ENCODE peak calls at places on chromosomes 5 and 9, in four cellular contexts. B is body of pancreas, O is tibial nerve, Y is transverse colon. Q is an unnamed sample.

GRCh38 chr5:115600771-115601170 is 1.5 kb downstream of the TICAM2 start:
- DNase-seq in B (no peak), Y (no peak), O (no peak), Q (no peak)

GRCh38 chr9:124660341-124660801 is 110.7 kb downstream of the NR6A1 start:
- DNase-seq in B (peak; percentile 12), Y (peak; percentile 11), O (no peak), Q (no peak)

GRCh38 chr9:36163840-36164175 is 5.4 kb upstream of the CCIN start:
- DNase-seq in Y (no peak), B (no peak), O (no peak), Q (no peak)

GRCh38 chr5:84239509-84239908 is 145.2 kb downstream of the EDIL3 start:
- DNase-seq in O (no peak), B (no peak), Y (no peak), Q (no peak)

GRCh38 chr9:35510745-35511428 is 21.0 kb downstream of the RUSC2 start:
- DNase-seq in B (peak; percentile 48), Y (peak; percentile 59), O (peak; percentile 75), Q (peak; percentile 54)

GRCh38 chr9:8727191-8727590 is 927.6 kb upstream of the DMAC1 start:
- DNase-seq in O (no peak), B (no peak), Y (no peak), Q (no peak)

GRCh38 chr9:129234491-129234890 is 56.4 kb upstream of the IER5L start:
- DNase-seq in O (no peak), Y (no peak), B (no peak), Q (no peak)

GRCh38 chr5:90386099-90386710 is 23.4 kb downstream of the CETN3 start:
- DNase-seq in O (no peak), Y (no peak), B (no peak), Q (no peak)

GRCh38 chr9:132808645-132809044 is 69.4 kb downstream of the AK8 start:
- DNase-seq in O (no peak), B (no peak), Y (no peak), Q (no peak)

GRCh38 chr9:97046228-97046627 is 7.3 kb upstream of the CTSV start:
- DNase-seq in Y (peak; percentile 75), O (no peak), B (peak; percentile 77), Q (no peak)

GRCh38 chr9:95007470-95007869 is 281.0 kb downstream of the AOPEP start:
- DNase-seq in Y (no peak), O (no peak), B (peak; percentile 29), Q (no peak)

GRCh38 chr9:12916037-12916436 is 141.2 kb downstream of the LURAP1L start:
- DNase-seq in Y (no peak), O (no peak), B (peak; percentile 8), Q (no peak)

GRCh38 chr5:9544502-9545300 is 1.2 kb downstream of the SEMA5A start:
- DNase-seq in O (peak; percentile 67), Y (peak; percentile 89), B (peak; percentile 89), Q (peak; percentile 58)

GRCh38 chr5:57696906-57697590 is 214.4 kb upstream of the ACTBL2 start:
- DNase-seq in Y (no peak), O (no peak), B (no peak), Q (no peak)

GRCh38 chr5:63555874-63556273 is 406.4 kb downstream of the HTR1A start:
- DNase-seq in Y (no peak), O (no peak), B (no peak), Q (no peak)

GRCh38 chr5:140868721-140869554 is at the start of gene PCDHA11:
- DNase-seq in O (no peak), Y (no peak), B (peak; percentile 57), Q (no peak)

GRCh38 chr5:37838933-37839341 is 904 bp downstream of the GDNF start:
- DNase-seq in Y (no peak), B (no peak), O (no peak), Q (no peak)

GRCh38 chr9:112233769-112234168 is 58.7 kb upstream of the SUSD1 start:
- DNase-seq in O (no peak), Y (no peak), B (no peak), Q (peak; percentile 12)

GRCh38 chr9:21965401-21965951 is 28.7 kb downstream of the CDKN2A start:
- DNase-seq in B (peak; percentile 69), O (no peak), Y (peak; percentile 70), Q (peak; percentile 23)

GRCh38 chr5:169728-170094 is 21.6 kb upstream of the LRRC14B start:
- DNase-seq in O (no peak), B (no peak), Y (no peak), Q (no peak)

GRCh38 chr5:74851684-74852353 is 14.4 kb downstream of the FAM169A start:
- DNase-seq in Y (no peak), B (no peak), O (no peak), Q (no peak)

GRCh38 chr5:161342886-161343285 is 203.6 kb downstream of the GABRB2 start:
- DNase-seq in B (no peak), Y (no peak), O (no peak), Q (no peak)

GRCh38 chr5:68285857-68286611 is 70.5 kb downstream of the PIK3R1 start:
- DNase-seq in O (peak; percentile 43), Y (no peak), B (no peak), Q (no peak)

DNA sequence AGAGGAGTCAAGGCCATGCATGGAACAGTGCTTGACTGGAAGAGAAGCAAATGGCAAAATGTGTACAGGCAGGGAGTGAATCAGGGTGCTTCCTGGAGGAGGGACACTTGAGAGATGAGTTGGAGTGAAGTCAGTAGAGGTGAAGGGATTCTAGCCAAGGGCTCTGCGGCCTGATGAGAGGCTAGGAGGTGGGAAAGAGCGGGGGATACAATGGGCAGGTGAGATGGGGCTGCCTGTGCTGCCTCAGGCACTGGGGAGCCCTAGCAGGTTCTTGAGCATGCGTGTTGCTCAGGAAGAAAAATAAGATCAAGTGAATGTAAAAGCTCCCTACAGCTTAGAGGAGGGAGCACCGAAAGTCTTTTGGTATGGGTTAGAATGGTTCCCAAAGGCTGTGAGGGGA is 22.3 kb downstream of the ERGIC1 start:
- DNase-seq in Y (no peak), O (no peak), B (no peak), Q (no peak)
- H3K4me1 ChIP-seq in Y (peaks cover 61% of the 10 kb centered on the region), O (peaks cover 70% of the 10 kb centered on the region), B (peaks cover 73% of the 10 kb centered on the region), Q (peaks cover 75% of the 10 kb centered on the region)

GRCh38 chr5:81303563-81303962 is 2.2 kb downstream of the ZCCHC9 start:
- DNase-seq in B (no peak), Y (no peak), O (no peak), Q (no peak)

GRCh38 chr5:81305783-81306182 is 4.4 kb downstream of the ZCCHC9 start:
- DNase-seq in B (no peak), Y (no peak), O (no peak), Q (no peak)

GRCh38 chr5:81302596-81302995 is 1.2 kb downstream of the ZCCHC9 start:
- DNase-seq in B (no peak), O (no peak), Y (no peak), Q (no peak)

GRCh38 chr5:81297531-81297930 is 3.9 kb upstream of the ZCCHC9 start:
- DNase-seq in O (no peak), B (no peak), Y (no peak), Q (no peak)

GRCh38 chr5:81301221-81302015 is at the start of gene ZCCHC9:
- DNase-seq in B (peak; percentile 94), Y (peak; percentile 94), O (peak; percentile 88), Q (peak; percentile 89)
- TF ChIP-seq POLR2A in B (peak; percentile 91), Y (peak; percentile 89), O (peak; percentile 71), Q (peak; percentile 58)

GRCh38 chr9:137025120-137025966 is 2.7 kb downstream of the ABCA2 start:
- DNase-seq in O (peak; percentile 43), B (peak; percentile 75), Y (no peak), Q (no peak)
- H3K27ac ChIP-seq in O (peak overlapping the region; percentile 92), B (no peak overlapping the region), Y (no peak overlapping the region), Q (no peak overlapping the region)

GRCh38 chr9:93254061-93254481 is 70.1 kb downstream of the WNK2 start:
- DNase-seq in Y (no peak), B (peak; percentile 5), O (no peak), Q (no peak)

GRCh38 chr9:93254806-93255519 is 71.0 kb downstream of the WNK2 start:
- DNase-seq in Y (peak; percentile 6), B (peak; percentile 5), O (no peak), Q (peak; percentile 8)

GRCh38 chr9:93252116-93252780 is 68.3 kb downstream of the WNK2 start:
- DNase-seq in B (peak; percentile 4), O (no peak), Y (no peak), Q (peak; percentile 5)

GRCh38 chr9:93252781-93253530 is 69.0 kb downstream of the WNK2 start:
- DNase-seq in O (no peak), Y (peak; percentile 3), B (peak; percentile 2), Q (peak; percentile 12)

GRCh38 chr9:93253633-93254032 is 69.7 kb downstream of the WNK2 start:
- DNase-seq in O (no peak), B (no peak), Y (no peak), Q (no peak)
- H3K4me1 ChIP-seq in O (no peaks in the 10 kb centered on the region), B (no peaks in the 10 kb centered on the region), Y (no peaks in the 10 kb centered on the region), Q (peaks cover 17% of the 10 kb centered on the region)

GRCh38 chr5:76818844-76819831 is at the start of gene F2RL1:
- DNase-seq in Y (peak; percentile 94), O (no peak), B (peak; percentile 97), Q (no peak)
- TF ChIP-seq POLR2A in Y (peak; percentile 97), O (no peak), B (peak; percentile 98), Q (no peak)

GRCh38 chr9:16103613-16104012 is 550.8 kb downstream of the CCDC171 start:
- DNase-seq in O (peak; percentile 12), B (peak; percentile 47), Y (peak; percentile 8), Q (no peak)

GRCh38 chr9:16102154-16102553 is 549.3 kb downstream of the CCDC171 start:
- DNase-seq in O (no peak), Y (no peak), B (no peak), Q (no peak)

GRCh38 chr9:16105576-16105975 is 552.7 kb downstream of the CCDC171 start:
- DNase-seq in B (no peak), O (no peak), Y (no peak), Q (no peak)

GRCh38 chr9:16100596-16101091 is 547.8 kb downstream of the CCDC171 start:
- DNase-seq in Y (peak; percentile 11), B (peak; percentile 29), O (peak; percentile 72), Q (peak; percentile 22)

GRCh38 chr9:16106211-16106610 is 553.4 kb downstream of the CCDC171 start:
- DNase-seq in B (no peak), Y (no peak), O (no peak), Q (no peak)
- H3K27ac ChIP-seq in B (no peak overlapping the region), Y (no peak overlapping the region), O (peak overlapping the region; percentile 42), Q (no peak overlapping the region)

DNA sequence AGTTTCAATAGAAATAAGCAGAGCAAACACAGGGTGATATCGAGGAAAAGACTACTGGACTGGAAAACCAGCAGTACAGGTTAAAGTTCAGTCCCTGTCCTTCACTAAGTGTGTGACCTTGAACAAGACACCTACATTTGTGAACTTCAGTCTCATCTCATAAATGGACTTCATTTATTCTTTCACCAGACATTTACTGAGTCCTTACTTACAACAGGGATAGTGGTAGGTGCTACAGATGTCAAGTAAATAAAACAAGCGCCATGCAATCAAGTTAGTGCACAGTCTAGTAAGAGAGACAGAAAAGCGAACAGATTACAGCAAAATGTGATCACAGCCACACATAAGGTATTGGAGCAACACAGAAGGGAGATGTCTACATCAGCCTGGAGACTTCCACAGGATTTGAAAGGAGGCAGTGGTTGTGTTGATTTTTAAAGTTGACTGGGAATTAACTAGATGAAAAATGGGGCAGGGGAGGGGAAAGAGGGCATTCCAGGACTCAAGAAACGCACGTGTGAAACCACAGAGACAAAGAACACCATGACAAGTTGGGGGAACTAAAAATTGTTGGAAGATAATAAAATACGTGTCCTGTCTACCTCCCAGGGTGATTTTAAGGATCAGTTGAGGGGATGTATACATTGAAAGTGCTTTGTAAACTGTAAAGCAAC is 413.0 kb downstream of the ACTL7B start:
- DNase-seq in B (no peak), O (no peak), Y (no peak), Q (no peak)
- H3K4me1 ChIP-seq in B (peaks cover 24% of the 10 kb centered on the region), O (peaks cover 3% of the 10 kb centered on the region), Y (peaks cover 3% of the 10 kb centered on the region), Q (no peaks in the 10 kb centered on the region)

Q was measured in gastrocnemius medialis.